ENCODE peak calls at places on chromosome 19, in seven cellular contexts. One of them, this sample, is unnamed.

GRCh38 chr19:18263324-18264215 is 10.7 kb downstream of the IQCN start:
- DNase-seq in NCI-H1092 treated with DMSO at 0.1 percent for 48 hours: no peak
- DNase-seq in esophagus squamous epithelium: no peak
- DNase-seq in epithelial cell of esophagus: no peak
- DNase-seq in CD4-positive, alpha-beta T cell: no peak
- DNase-seq in BE2C: no peak
- DNase-seq in stimulated activated CD4-positive, alpha-beta T cell treated with anti-CD3 and anti-CD28 coated beads, Interleukin-1b, Interleukin-23, amount 100 ng/mL, for 24 hours: no peak
- DNase-seq in this sample: no peak

GRCh38 chr19:10116085-10116865 is 3.4 kb downstream of the EIF3G start:
- DNase-seq in CD4-positive, alpha-beta T cell: no peak
- DNase-seq in BE2C: peak; percentile 42
- DNase-seq in NCI-H1092 treated with DMSO at 0.1 percent for 48 hours: no peak
- DNase-seq in esophagus squamous epithelium: no peak
- DNase-seq in epithelial cell of esophagus: no peak
- DNase-seq in stimulated activated CD4-positive, alpha-beta T cell treated with anti-CD3 and anti-CD28 coated beads, Interleukin-1b, Interleukin-23, amount 100 ng/mL, for 24 hours: no peak
- DNase-seq in this sample: no peak

GRCh38 chr19:41364546-41365391 is 820 bp upstream of the B9D2 start:
- DNase-seq in esophagus squamous epithelium: no peak
- DNase-seq in BE2C: no peak
- DNase-seq in CD4-positive, alpha-beta T cell: no peak
- DNase-seq in NCI-H1092 treated with DMSO at 0.1 percent for 48 hours: no peak
- DNase-seq in epithelial cell of esophagus: no peak
- DNase-seq in stimulated activated CD4-positive, alpha-beta T cell treated with anti-CD3 and anti-CD28 coated beads, Interleukin-1b, Interleukin-23, amount 100 ng/mL, for 24 hours: no peak
- DNase-seq in this sample: no peak

GRCh38 chr19:58558066-58558622 is at the start of gene UBE2M:
- DNase-seq in NCI-H1092 treated with DMSO at 0.1 percent for 48 hours: no peak
- DNase-seq in BE2C: peak; percentile 92
- DNase-seq in esophagus squamous epithelium: no peak
- DNase-seq in epithelial cell of esophagus: peak; percentile 68
- DNase-seq in stimulated activated CD4-positive, alpha-beta T cell treated with anti-CD3 and anti-CD28 coated beads, Interleukin-1b, Interleukin-23, amount 100 ng/mL, for 24 hours: no peak
- DNase-seq in CD4-positive, alpha-beta T cell: peak; percentile 57
- DNase-seq in this sample: peak; percentile 81

GRCh38 chr19:51059715-51060114 is 5.2 kb downstream of the KLK13 start:
- DNase-seq in epithelial cell of esophagus: no peak
- DNase-seq in CD4-positive, alpha-beta T cell: no peak
- DNase-seq in BE2C: no peak
- DNase-seq in stimulated activated CD4-positive, alpha-beta T cell treated with anti-CD3 and anti-CD28 coated beads, Interleukin-1b, Interleukin-23, amount 100 ng/mL, for 24 hours: no peak
- DNase-seq in esophagus squamous epithelium: no peak
- DNase-seq in NCI-H1092 treated with DMSO at 0.1 percent for 48 hours: no peak
- DNase-seq in this sample: no peak

GRCh38 chr19:38028913-38029565 is 122.0 kb downstream of the SIPA1L3 start:
- DNase-seq in BE2C: no peak
- DNase-seq in CD4-positive, alpha-beta T cell: no peak
- DNase-seq in esophagus squamous epithelium: no peak
- DNase-seq in epithelial cell of esophagus: no peak
- DNase-seq in stimulated activated CD4-positive, alpha-beta T cell treated with anti-CD3 and anti-CD28 coated beads, Interleukin-1b, Interleukin-23, amount 100 ng/mL, for 24 hours: no peak
- DNase-seq in NCI-H1092 treated with DMSO at 0.1 percent for 48 hours: no peak
- DNase-seq in this sample: no peak

GRCh38 chr19:38953677-38954076 is 21.9 kb downstream of the FBXO17 start:
- DNase-seq in stimulated activated CD4-positive, alpha-beta T cell treated with anti-CD3 and anti-CD28 coated beads, Interleukin-1b, Interleukin-23, amount 100 ng/mL, for 24 hours: no peak
- DNase-seq in NCI-H1092 treated with DMSO at 0.1 percent for 48 hours: no peak
- DNase-seq in epithelial cell of esophagus: no peak
- DNase-seq in BE2C: no peak
- DNase-seq in esophagus squamous epithelium: no peak
- DNase-seq in CD4-positive, alpha-beta T cell: no peak
- DNase-seq in this sample: no peak

GRCh38 chr19:17933414-17934129 is 757 bp downstream of the CCDC124 start:
- DNase-seq in BE2C: no peak
- DNase-seq in epithelial cell of esophagus: peak; percentile 92
- DNase-seq in CD4-positive, alpha-beta T cell: no peak
- DNase-seq in stimulated activated CD4-positive, alpha-beta T cell treated with anti-CD3 and anti-CD28 coated beads, Interleukin-1b, Interleukin-23, amount 100 ng/mL, for 24 hours: no peak
- DNase-seq in esophagus squamous epithelium: no peak
- DNase-seq in NCI-H1092 treated with DMSO at 0.1 percent for 48 hours: no peak
- DNase-seq in this sample: no peak

GRCh38 chr19:38891791-38892190 is 7.6 kb downstream of the SIRT2 start:
- DNase-seq in stimulated activated CD4-positive, alpha-beta T cell treated with anti-CD3 and anti-CD28 coated beads, Interleukin-1b, Interleukin-23, amount 100 ng/mL, for 24 hours: no peak
- DNase-seq in BE2C: no peak
- DNase-seq in esophagus squamous epithelium: no peak
- DNase-seq in epithelial cell of esophagus: no peak
- DNase-seq in CD4-positive, alpha-beta T cell: no peak
- DNase-seq in NCI-H1092 treated with DMSO at 0.1 percent for 48 hours: no peak
- DNase-seq in this sample: no peak